ENCODE peak calls at places on chromosomes 1 and 21, in five cellular contexts. C, U, Y, L and Z are unnamed samples.

GRCh38 chr1:44151332-44151731 is 9.9 kb upstream of the KLF18 start:
- DNase-seq in C (no peak), U (peak; percentile 2), Y (no peak), L (no peak), Z (no peak)

GRCh38 chr1:162389021-162389818 is 7.7 kb downstream of the C1orf226 start:
- DNase-seq in C (peak; percentile 4), U (peak; percentile 30), Y (no peak), L (no peak), Z (no peak)

GRCh38 chr1:118101989-118102388 is 83.0 kb downstream of the SPAG17 start:
- DNase-seq in C (no peak), U (no peak), Y (no peak), L (no peak), Z (no peak)

GRCh38 chr21:18252686-18253085 is 8.1 kb downstream of the CHODL start:
- DNase-seq in C (no peak), U (no peak), Y (no peak), L (no peak), Z (no peak)

GRCh38 chr1:24886241-24886640 is 43.8 kb downstream of the RUNX3 start:
- DNase-seq in C (no peak), U (no peak), Y (peak; percentile 20), L (no peak), Z (no peak)

GRCh38 chr1:6359568-6360496 is 33.7 kb downstream of the ACOT7 start:
- DNase-seq in C (peak; percentile 91), U (peak; percentile 88), Y (no peak), L (no peak), Z (peak; percentile 93)

GRCh38 chr1:100440075-100440809 is 87.9 kb downstream of the CDC14A start:
- DNase-seq in C (peak; percentile 44), U (no peak), Y (no peak), L (no peak), Z (no peak)

GRCh38 chr1:115429884-115430283 is 91.8 kb upstream of the NGF start:
- DNase-seq in C (no peak), U (peak; percentile 72), Y (no peak), L (no peak), Z (peak; percentile 50)

GRCh38 chr1:19481826-19482398 is 3.4 kb downstream of the CAPZB start:
- DNase-seq in C (no peak), U (no peak), Y (no peak), L (no peak), Z (no peak)

GRCh38 chr1:172220376-172220775 is 200.1 kb upstream of the C1orf105 start:
- DNase-seq in C (no peak), U (no peak), Y (no peak), L (no peak), Z (no peak)

GRCh38 chr1:182280521-182280920 is 111.1 kb downstream of the GLUL start:
- DNase-seq in C (no peak), U (no peak), Y (no peak), L (no peak), Z (no peak)

GRCh38 chr1:6007318-6008083 is 15.3 kb upstream of the NPHP4 start:
- DNase-seq in C (no peak), U (peak; percentile 40), Y (no peak), L (no peak), Z (peak; percentile 93)

GRCh38 chr1:26826261-26827201 is at the start of gene ZDHHC18:
- DNase-seq in C (peak; percentile 90), U (peak; percentile 33), Y (no peak), L (peak; percentile 42), Z (peak; percentile 99)

GRCh38 chr1:15939181-15940109 is 36.5 kb downstream of the ZBTB17 start:
- DNase-seq in C (peak; percentile 63), U (peak; percentile 63), Y (no peak), L (peak; percentile 25), Z (peak; percentile 76)

GRCh38 chr21:46124926-46125845 is 27.3 kb downstream of the COL6A2 start:
- DNase-seq in C (no peak), U (no peak), Y (peak; percentile 77), L (no peak), Z (peak; percentile 87)

GRCh38 chr1:105636052-105636451 is 1420.4 kb upstream of the PRMT6 start:
- DNase-seq in C (no peak), U (no peak), Y (no peak), L (no peak), Z (peak; percentile 38)

GRCh38 chr1:917076-917459 is 6.7 kb upstream of the SAMD11 start:
- DNase-seq in C (no peak), U (no peak), Y (no peak), L (no peak), Z (no peak)

GRCh38 chr1:3219005-3219724 is 150.2 kb downstream of the PRDM16 start:
- DNase-seq in C (peak; percentile 89), U (no peak), Y (no peak), L (peak; percentile 5), Z (peak; percentile 99)

GRCh38 chr21:37578471-37579126 is 212.0 kb downstream of the DYRK1A start:
- DNase-seq in C (no peak), U (no peak), Y (no peak), L (no peak), Z (no peak)

GRCh38 chr1:179589524-179589923 is 2.1 kb upstream of the TDRD5 start:
- DNase-seq in C (no peak), U (no peak), Y (no peak), L (no peak), Z (no peak)

GRCh38 chr21:44018813-44019567 is 6.9 kb downstream of the TRAPPC10 start:
- DNase-seq in C (no peak), U (no peak), Y (peak; percentile 23), L (no peak), Z (no peak)

GRCh38 chr1:16146888-16147614 is 8.8 kb downstream of the EPHA2 start:
- DNase-seq in C (no peak), U (peak; percentile 65), Y (no peak), L (no peak), Z (peak; percentile 95)

GRCh38 chr1:183470147-183470960 is 1.9 kb upstream of the SMG7 start:
- DNase-seq in C (peak; percentile 92), U (peak; percentile 47), Y (peak; percentile 94), L (peak; percentile 59), Z (peak; percentile 82)

GRCh38 chr1:93446837-93447451 is 974 bp upstream of the FNBP1L start:
- DNase-seq in C (peak; percentile 24), U (no peak), Y (no peak), L (peak; percentile 6), Z (no peak)

GRCh38 chr1:184860985-184861754 is 106.5 kb upstream of the EDEM3 start:
- DNase-seq in C (no peak), U (no peak), Y (no peak), L (no peak), Z (no peak)

GRCh38 chr1:159030865-159031472 is 21.3 kb downstream of the IFI16 start:
- DNase-seq in C (no peak), U (no peak), Y (no peak), L (no peak), Z (no peak)

GRCh38 chr1:87226341-87226760 is 102.3 kb upstream of the LMO4 start:
- DNase-seq in C (peak; percentile 76), U (peak; percentile 100), Y (no peak), L (peak; percentile 12), Z (peak; percentile 90)

GRCh38 chr1:15246960-15247614 is at the start of gene FHAD1:
- DNase-seq in C (peak; percentile 87), U (peak; percentile 17), Y (no peak), L (peak; percentile 59), Z (peak; percentile 85)

GRCh38 chr1:173857363-173857917 is 10.3 kb downstream of the GAS5 start:
- DNase-seq in C (no peak), U (no peak), Y (no peak), L (no peak), Z (no peak)

GRCh38 chr1:150164769-150165168 is 15.1 kb downstream of the PLEKHO1 start:
- DNase-seq in C (no peak), U (peak; percentile 43), Y (no peak), L (no peak), Z (no peak)

GRCh38 chr1:14980801-14981200 is 172.7 kb upstream of the TMEM51 start:
- DNase-seq in C (no peak), U (peak; percentile 56), Y (no peak), L (no peak), Z (no peak)

DNA sequence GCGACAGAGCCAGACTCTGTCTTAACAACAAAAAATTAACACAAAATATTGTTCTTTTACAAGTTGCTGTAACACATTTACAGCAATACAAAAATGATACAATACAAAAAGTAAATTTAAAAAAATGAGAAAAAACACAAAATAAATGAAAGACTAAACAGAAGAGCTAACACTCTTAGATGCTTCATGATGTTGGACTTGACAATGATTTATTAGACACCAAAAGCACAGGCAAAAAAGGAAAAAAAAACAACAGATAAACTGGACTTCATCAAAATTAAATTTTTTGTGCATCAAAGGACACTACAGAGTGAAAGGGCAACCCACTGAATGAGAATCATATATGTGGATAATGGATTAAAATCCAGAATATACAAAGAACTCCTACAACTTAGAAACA is 16.4 kb downstream of the GATAD2B start:
- DNase-seq in C (no peak), U (no peak), Y (no peak), L (no peak), Z (no peak)
- H3K4me1 ChIP-seq in C (no peaks in the 10 kb centered on the region), U (peaks cover 2% of the 10 kb centered on the region), Y (peaks cover 8% of the 10 kb centered on the region), L (peaks cover 5% of the 10 kb centered on the region), Z (peaks cover 15% of the 10 kb centered on the region)

GRCh38 chr1:160400284-160400645 is at the start of gene VANGL2:
- DNase-seq in C (peak; percentile 92), U (peak; percentile 41), Y (no peak), L (peak; percentile 62), Z (no peak)
- TF ChIP-seq CTCF in C (no peak), U (no peak), Y (no peak), L (no peak), Z (no peak)

GRCh38 chr1:203289982-203290260 is 15.4 kb upstream of the BTG2 start:
- DNase-seq in C (no peak), U (no peak), Y (no peak), L (no peak), Z (peak; percentile 34)
- H3K4me1 ChIP-seq in C (peaks cover 53% of the 10 kb centered on the region), U (peaks cover 9% of the 10 kb centered on the region), Y (peaks cover 66% of the 10 kb centered on the region), L (peaks cover 14% of the 10 kb centered on the region), Z (peaks cover 3% of the 10 kb centered on the region)

GRCh38 chr1:20662110-20662475 is 924 bp upstream of the DDOST start:
- DNase-seq in C (no peak), U (no peak), Y (no peak), L (peak; percentile 21), Z (peak; percentile 62)
- TF ChIP-seq CTCF in C (no peak), U (no peak), Y (no peak), L (no peak), Z (no peak)